ENCODE peak calls at places on chromosomes 3 and 15, in seven cellular contexts. Y, T, G, L, N, Q and K are unnamed samples. For H3K4me1, the result is how much of the 10 kb centered on the place peaks cover.

GRCh38 chr3:129461461-129462146 is 21.6 kb downstream of the IFT122 start:
- DNase-seq in Q (no peak), G (peak), Y (peak), N (no peak), T (peak), L (no peak), K (no peak)

GRCh38 chr3:85360742-85361387 is 402.1 kb downstream of the CADM2 start:
- DNase-seq in T (no peak), Q (no peak), L (peak), N (peak), Y (peak), G (no peak), K (peak)

GRCh38 chr3:99012051-99012450 is 110.6 kb upstream of the DCBLD2 start:
- DNase-seq in Y (no peak), G (no peak), L (no peak), N (no peak), T (no peak), Q (no peak), K (no peak)

GRCh38 chr3:114519415-114519814 is 225.6 kb downstream of the TIGIT start:
- DNase-seq in G (no peak), L (peak), Y (peak), Q (no peak), N (no peak), T (peak), K (peak)

GRCh38 chr3:70889162-70890045 is 577.0 kb upstream of the MDFIC2 start:
- DNase-seq in N (no peak), L (no peak), Q (no peak), Y (no peak), G (no peak), T (no peak), K (no peak)

GRCh38 chr15:57054351-57054750 is 135.9 kb downstream of the TCF12 start:
- DNase-seq in G (no peak), Q (no peak), Y (no peak), T (no peak), L (no peak), N (no peak), K (no peak)

GRCh38 chr3:108008931-108009635 is 81.7 kb downstream of the CD47 start:
- DNase-seq in Q (no peak), Y (no peak), G (no peak), T (no peak), N (no peak), L (no peak), K (peak)

GRCh38 chr3:48952510-48953118 is 34.0 kb downstream of the ARIH2 start:
- DNase-seq in L (peak), G (no peak), N (peak), Y (peak), Q (peak), T (peak), K (no peak)

GRCh38 chr3:152738656-152739055 is 96.3 kb upstream of the P2RY1 start:
- DNase-seq in Y (no peak), G (no peak), Q (no peak), L (no peak), N (no peak), T (no peak), K (no peak)

GRCh38 chr15:65937476-65937875 is 68.2 kb downstream of the RAB11A start:
- DNase-seq in L (no peak), Q (no peak), Y (no peak), G (no peak), T (peak), N (no peak), K (no peak)

GRCh38 chr3:70813306-70813705 is 500.9 kb upstream of the MDFIC2 start:
- DNase-seq in N (no peak), T (no peak), Q (no peak), L (no peak), Y (no peak), G (no peak), K (no peak)

GRCh38 chr15:73573572-73573971 is 59.6 kb downstream of the NPTN start:
- DNase-seq in N (peak), Q (no peak), L (no peak), T (peak), G (no peak), Y (no peak), K (peak)

GRCh38 chr3:61847784-61848462 is 286.6 kb downstream of the PTPRG start:
- DNase-seq in L (peak), G (peak), N (peak), T (peak), Y (peak), Q (no peak), K (no peak)

GRCh38 chr3:33962383-33962782 is 164.0 kb downstream of the PDCD6IP start:
- DNase-seq in Y (no peak), Q (no peak), L (no peak), G (no peak), T (no peak), N (no peak), K (no peak)

GRCh38 chr3:52769786-52770445 is 824 bp downstream of the NEK4 start:
- DNase-seq in N (no peak), T (no peak), L (peak), G (no peak), Y (no peak), Q (peak), K (peak)

GRCh38 chr3:167691366-167691765 is 37.6 kb upstream of the WDR49 start:
- DNase-seq in T (no peak), L (no peak), G (no peak), Q (no peak), Y (no peak), N (no peak), K (no peak)

GRCh38 chr15:77027697-77028450 is 32.9 kb downstream of the PSTPIP1 start:
- DNase-seq in Y (peak), T (no peak), L (peak), Q (peak), G (no peak), N (peak), K (no peak)

GRCh38 chr3:152301745-152302181 is 33.0 kb downstream of the MBNL1 start:
- DNase-seq in Y (no peak), L (no peak), T (no peak), G (no peak), N (no peak), Q (no peak), K (no peak)

GRCh38 chr3:9105421-9105820 is 142.1 kb upstream of the RAD18 start:
- DNase-seq in N (no peak), L (no peak), G (no peak), Q (no peak), Y (peak), T (no peak), K (no peak)

GRCh38 chr15:45126535-45127158 is 3.0 kb downstream of the DUOXA1 start:
- DNase-seq in L (peak), N (peak), T (no peak), G (no peak), Q (no peak), Y (peak), K (no peak)

GRCh38 chr3:63051920-63052319 is 176.7 kb upstream of the CADPS start:
- DNase-seq in T (no peak), L (no peak), N (peak), Q (no peak), G (no peak), Y (peak), K (no peak)

GRCh38 chr3:115100172-115100571 is 46.9 kb downstream of the ZBTB20 start:
- DNase-seq in Q (no peak), T (peak), Y (no peak), G (no peak), L (peak), N (peak), K (peak)

GRCh38 chr3:182233405-182233804 is 521.7 kb downstream of the SOX2 start:
- DNase-seq in Q (no peak), Y (no peak), N (no peak), T (no peak), L (no peak), G (no peak), K (no peak)

GRCh38 chr3:145639207-145639606 is 521.8 kb downstream of the PLOD2 start:
- DNase-seq in N (no peak), L (peak), G (no peak), Y (no peak), T (no peak), Q (no peak), K (no peak)

GRCh38 chr3:15287565-15288330 is 44.6 kb downstream of the SH3BP5 start:
- DNase-seq in T (peak), N (no peak), Y (no peak), Q (no peak), L (no peak), G (peak), K (no peak)
- H3K4me1 ChIP-seq in T (half or more), N (under half), Y (under half), Q (under half), L (under half), G (under half), K (under half)

GRCh38 chr3:14423963-14424362 is 21.6 kb downstream of the SLC6A6 start:
- DNase-seq in L (no peak), N (no peak), Y (no peak), Q (no peak), G (no peak), T (no peak), K (no peak)

GRCh38 chr3:14425574-14426304 is 23.3 kb downstream of the SLC6A6 start:
- DNase-seq in L (no peak), Y (no peak), N (no peak), Q (no peak), G (no peak), T (no peak), K (no peak)

GRCh38 chr3:14423197-14423743 is 20.9 kb downstream of the SLC6A6 start:
- DNase-seq in Y (no peak), G (no peak), Q (no peak), L (no peak), T (no peak), N (peak), K (peak)

GRCh38 chr3:14424711-14425573 is 22.5 kb downstream of the SLC6A6 start:
- DNase-seq in Y (no peak), N (no peak), Q (no peak), L (no peak), T (no peak), G (no peak), K (no peak)

DNA sequence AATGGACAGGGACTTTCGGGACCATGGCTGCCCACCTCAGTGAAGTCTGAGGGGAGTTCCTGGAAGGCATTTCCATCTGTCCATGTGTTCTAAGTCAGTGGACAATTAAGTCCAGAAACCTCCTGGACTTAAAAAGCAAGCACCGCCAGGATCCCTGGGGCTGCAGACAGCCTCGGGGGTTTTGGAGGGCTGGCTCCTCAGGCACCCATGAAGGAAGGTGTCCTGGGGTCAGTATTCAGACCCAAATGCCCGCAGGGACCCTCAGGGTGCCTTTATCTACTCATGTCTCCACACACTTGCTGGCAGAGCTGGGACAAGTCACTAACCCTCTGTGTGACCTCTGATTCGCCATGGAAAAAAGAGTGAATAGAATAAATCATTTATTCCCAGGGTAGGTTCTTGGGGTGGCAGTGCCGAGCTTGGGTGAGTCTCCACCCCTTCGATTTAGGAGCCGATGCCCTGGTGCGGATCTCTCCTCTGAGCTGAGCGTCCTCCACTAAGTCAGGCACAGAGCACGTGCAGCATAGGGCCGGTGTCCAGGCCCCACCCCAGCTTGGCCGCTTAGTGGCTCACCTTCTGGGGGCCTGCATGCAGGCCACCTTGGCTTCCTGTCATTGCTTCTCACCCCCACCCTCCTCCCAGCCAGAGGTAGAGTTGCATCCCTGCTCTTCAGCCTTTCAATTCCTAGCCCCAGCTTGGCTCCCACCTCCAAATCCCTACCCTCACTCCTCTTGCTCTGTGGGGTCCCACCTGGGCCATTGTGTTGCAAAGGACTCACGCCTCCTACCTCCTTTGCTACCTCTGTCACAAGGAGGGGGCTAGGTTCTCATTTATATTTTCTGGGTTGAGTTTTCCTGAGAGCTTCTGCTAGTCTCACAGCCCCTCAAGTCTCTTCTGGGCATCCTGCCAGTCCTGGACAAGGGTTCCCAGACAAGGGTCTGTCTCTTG is 19.9 kb downstream of the SLC6A6 start:
- DNase-seq in L (no peak), Q (no peak), G (no peak), Y (peak), T (no peak), N (no peak), K (no peak)
- H3K27ac ChIP-seq in L (no peak), Q (no peak), G (no peak), Y (no peak), T (no peak), N (no peak), K (no peak)

DNA sequence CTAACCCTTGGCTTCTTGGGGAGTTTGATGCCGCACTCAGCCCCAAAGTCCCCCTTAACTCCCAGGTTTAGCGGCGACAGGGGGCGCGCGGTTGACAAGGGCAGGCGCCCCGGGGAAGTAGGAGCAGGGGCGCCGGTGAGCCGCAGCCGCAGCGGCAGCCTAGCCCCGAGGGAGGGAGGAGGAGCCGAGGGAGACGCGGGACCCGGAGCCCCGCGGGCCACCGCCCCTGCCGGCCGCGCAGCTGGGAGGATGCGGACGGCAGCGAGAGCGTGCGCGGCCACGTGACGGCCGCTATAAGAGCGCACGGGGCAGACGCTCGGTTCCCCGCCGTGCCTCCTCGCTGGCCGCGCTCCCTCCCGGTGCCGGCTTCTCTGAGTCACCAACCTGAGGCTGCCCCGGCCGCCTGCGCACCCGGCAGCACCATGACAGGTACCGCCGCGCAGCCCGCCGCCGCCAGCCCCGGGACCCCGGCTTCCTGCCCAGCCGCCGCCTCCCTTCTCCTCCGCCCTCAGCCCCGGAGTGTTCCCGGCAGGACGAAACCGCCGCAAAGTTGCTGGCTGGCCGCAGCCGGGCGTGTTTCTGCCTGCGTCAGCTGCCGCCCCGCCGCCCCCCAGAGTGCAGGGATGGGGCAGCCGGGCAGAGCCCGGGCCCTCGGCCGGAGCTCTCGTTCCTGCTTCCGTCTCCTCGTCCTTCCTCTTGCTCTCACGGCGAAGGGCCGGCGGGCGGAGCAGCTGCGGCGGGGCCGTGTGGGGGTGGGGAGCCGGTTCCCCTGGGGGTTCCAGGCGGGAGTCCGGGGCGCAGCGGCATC is at the start of gene GYG1:
- DNase-seq in N (peak), Y (peak), T (peak), L (peak), G (peak), Q (peak), K (peak)
- TF ChIP-seq CTCF in N (no peak), Y (peak), T (peak), L (peak), G (peak), Q (no peak), K (peak)

DNA sequence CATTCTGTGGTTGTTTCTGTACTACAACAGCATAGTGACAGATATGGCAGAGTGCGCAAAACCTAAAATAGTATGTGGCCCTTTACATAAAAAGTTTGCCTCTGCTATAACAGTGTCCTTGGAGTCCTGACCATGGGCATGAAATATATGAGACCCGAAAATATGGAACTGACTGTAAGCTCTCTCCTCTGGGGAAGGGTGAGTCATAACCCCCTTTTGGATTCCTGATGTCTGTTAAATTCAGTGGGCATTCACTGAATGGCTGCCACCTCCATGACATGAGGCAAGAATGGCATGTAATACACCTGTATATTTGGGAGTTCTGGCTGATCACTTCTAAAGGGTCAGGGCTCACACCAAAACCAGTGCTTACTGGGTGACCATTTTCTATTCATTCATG is 6.1 kb downstream of the TBC1D2B start:
- DNase-seq in N (no peak), Y (no peak), T (no peak), G (no peak), L (no peak), Q (no peak), K (no peak)
- H3K4me1 ChIP-seq in N (under half), Y (under half), T (half or more), G (half or more), L (under half), Q (under half), K (under half)

GRCh38 chr3:148992027-148992634 is 791 bp downstream of the GYG1 start:
- DNase-seq in L (peak), Q (peak), G (peak), Y (peak), N (peak), T (peak), K (no peak)

GRCh38 chr3:148992635-148993230 is 1.4 kb downstream of the GYG1 start:
- DNase-seq in L (no peak), G (no peak), T (no peak), Y (peak), Q (no peak), N (no peak), K (no peak)

DNA sequence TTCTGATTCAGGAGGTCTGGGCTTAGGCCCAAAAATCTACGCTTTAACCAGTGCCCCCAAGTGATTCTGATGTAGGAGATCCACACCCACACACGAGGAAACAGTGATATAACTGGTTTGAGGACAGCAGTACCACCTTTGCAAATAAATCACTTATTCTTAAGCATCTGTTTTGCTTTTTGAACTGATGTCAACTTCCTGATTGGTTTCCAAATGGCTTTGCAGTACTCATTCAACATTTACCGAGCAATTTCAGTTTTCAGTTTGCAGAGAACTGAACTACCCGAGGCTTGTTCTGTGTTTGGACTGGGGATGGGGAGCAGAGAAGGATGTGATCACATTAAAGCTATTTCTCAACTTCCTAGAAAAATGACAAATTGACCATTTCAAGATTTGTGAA is 1.1 kb upstream of the GYG1 start:
- DNase-seq in N (no peak), T (no peak), Y (no peak), G (no peak), Q (no peak), L (no peak), K (no peak)
- H3K27ac ChIP-seq in N (no peak), T (peak), Y (no peak), G (peak), Q (no peak), L (no peak), K (no peak)

GRCh38 chr3:22908974-22909507 is 294.1 kb upstream of the UBE2E2 start:
- DNase-seq in Q (no peak), T (no peak), N (no peak), G (no peak), L (no peak), Y (no peak), K (no peak)
- TF ChIP-seq CTCF in Q (no peak), T (peak), N (no peak), G (peak), L (no peak), Y (peak), K (peak)

GRCh38 chr3:15339001-15339400 is 6.6 kb upstream of the SH3BP5 start:
- DNase-seq in L (no peak), N (no peak), T (no peak), G (no peak), Q (no peak), Y (no peak), K (no peak)

GRCh38 chr3:15337963-15338362 is 5.6 kb upstream of the SH3BP5 start:
- DNase-seq in T (no peak), N (no peak), Y (no peak), G (no peak), L (no peak), Q (no peak), K (no peak)

GRCh38 chr3:15341030-15341726 is 8.8 kb upstream of the SH3BP5 start:
- DNase-seq in Q (no peak), T (no peak), N (no peak), L (no peak), G (no peak), Y (no peak), K (no peak)

GRCh38 chr3:15342252-15342651 is 9.9 kb upstream of the SH3BP5 start:
- DNase-seq in T (no peak), G (no peak), L (no peak), Y (no peak), Q (no peak), N (no peak), K (no peak)

DNA sequence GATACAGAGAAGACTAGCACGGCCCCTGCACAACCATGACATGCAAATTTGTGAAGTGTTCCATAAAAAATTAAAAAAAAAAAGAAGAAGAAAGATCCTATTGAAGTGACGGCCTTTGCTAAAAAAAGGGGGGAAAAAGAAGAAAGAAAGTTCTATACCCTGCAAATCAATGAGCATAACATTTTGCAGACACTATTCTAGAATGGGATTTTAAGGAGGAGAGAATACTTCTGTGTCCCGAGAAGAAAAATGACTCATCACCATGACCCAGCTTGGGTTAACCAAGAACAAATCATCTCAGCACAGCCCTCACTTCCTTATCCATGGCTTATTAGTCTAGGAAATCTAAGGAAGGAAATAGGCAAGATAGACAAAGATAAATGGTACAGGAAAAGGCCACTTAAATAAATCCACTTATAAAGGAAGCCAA is 7.4 kb upstream of the SH3BP5 start:
- DNase-seq in T (no peak), N (no peak), L (no peak), Y (no peak), Q (no peak), G (no peak), K (peak)
- H3K4me1 ChIP-seq in T (under half), N (under half), L (under half), Y (under half), Q (under half), G (under half), K (under half)